ENCODE peak calls at places on chromosomes 4 and X, in eight cellular contexts. M is Jurkat, Clone E6-1; I is fibroblast of pulmonary artery; F is mesenchymal stem cell; P is NCI-H2029; C is C1 segment of cervical spinal cord; R is SW480; A is activated naive CD8-positive, alpha-beta T cell treated with anti-CD3 and anti-CD28 coated beads, Interleukin-2, amount 50 U/mL, for 24 hours. W is an unnamed sample.

GRCh38 chr4:173782660-173783059 is 252.6 kb upstream of the HAND2 start:
- DNase-seq in M (peak; percentile 11), I (no peak), F (no peak), P (no peak), C (no peak), R (no peak), A (no peak), W (no peak)

GRCh38 chr4:165580379-165580905 is 201.6 kb downstream of the CPE start:
- DNase-seq in M (no peak), I (peak; percentile 94), F (peak; percentile 90), P (no peak), C (no peak), R (no peak), A (no peak), W (no peak)

GRCh38 chr4:3781193-3781886 is 15.2 kb downstream of the ADRA2C start:
- DNase-seq in M (peak; percentile 28), I (no peak), F (no peak), P (no peak), C (no peak), R (peak; percentile 91), A (no peak), W (no peak)

GRCh38 chr4:163681208-163681821 is 186.8 kb downstream of the TMA16 start:
- DNase-seq in M (peak; percentile 55), I (peak; percentile 24), F (peak; percentile 30), P (peak; percentile 6), C (no peak), R (peak; percentile 25), A (no peak), W (no peak)

GRCh38 chrX:40086569-40087335 is 11.0 kb downstream of the BCOR start:
- DNase-seq in M (no peak), I (no peak), F (peak; percentile 74), P (no peak), C (peak; percentile 64), R (peak; percentile 55), A (no peak), W (no peak)

GRCh38 chr4:86895692-86896488 is 3.7 kb upstream of the C4orf36 start:
- DNase-seq in M (peak; percentile 42), I (peak; percentile 84), F (peak; percentile 78), P (peak; percentile 61), C (peak; percentile 17), R (peak; percentile 77), A (no peak), W (no peak)

GRCh38 chrX:46710425-46710824 is 48.5 kb downstream of the SLC9A7 start:
- DNase-seq in M (no peak), I (peak; percentile 37), F (peak; percentile 12), P (no peak), C (no peak), R (peak; percentile 51), A (no peak), W (no peak)

GRCh38 chrX:36859231-36859630 is 148.9 kb upstream of the FAM47C start:
- DNase-seq in M (no peak), I (no peak), F (no peak), P (no peak), C (no peak), R (no peak), A (no peak), W (no peak)

GRCh38 chrX:31423575-31424284 is 351.9 kb upstream of the FTHL17 start:
- DNase-seq in M (peak; percentile 24), I (peak; percentile 77), F (peak; percentile 78), P (no peak), C (no peak), R (peak; percentile 13), A (no peak), W (no peak)

GRCh38 chrX:99857455-99857854 is 552.6 kb downstream of the PCDH19 start:
- DNase-seq in M (peak; percentile 0), I (no peak), F (no peak), P (no peak), C (no peak), R (no peak), A (no peak), W (no peak)

GRCh38 chr4:148445071-148445902 is 3.1 kb upstream of the NR3C2 start:
- DNase-seq in M (no peak), I (no peak), F (no peak), P (peak; percentile 21), C (peak; percentile 29), R (no peak), A (peak; percentile 66), W (peak; percentile 73)

GRCh38 chr4:87461281-87461700 is 38.9 kb downstream of the NUDT9 start:
- DNase-seq in M (no peak), I (peak; percentile 22), F (no peak), P (no peak), C (no peak), R (no peak), A (no peak), W (no peak)

GRCh38 chrX:154021131-154021611 is 1.5 kb upstream of the IRAK1 start:
- DNase-seq in M (no peak), I (peak; percentile 62), F (peak; percentile 83), P (no peak), C (no peak), R (no peak), A (peak; percentile 35), W (no peak)

GRCh38 chr4:1172228-1172851 is at the start of gene SPON2:
- DNase-seq in M (no peak), I (peak; percentile 59), F (peak; percentile 89), P (no peak), C (no peak), R (no peak), A (no peak), W (no peak)

GRCh38 chrX:63686878-63687714 is 97.9 kb downstream of the ARHGEF9 start:
- DNase-seq in M (peak; percentile 8), I (peak; percentile 60), F (peak; percentile 57), P (peak; percentile 1), C (no peak), R (peak; percentile 46), A (no peak), W (no peak)

GRCh38 chr4:81919238-81919637 is 447.5 kb upstream of the RASGEF1B start:
- DNase-seq in M (peak; percentile 20), I (peak; percentile 6), F (no peak), P (no peak), C (no peak), R (peak; percentile 52), A (no peak), W (no peak)

GRCh38 chr4:146969126-146969525 is 23.5 kb upstream of the TTC29 start:
- DNase-seq in M (no peak), I (no peak), F (no peak), P (no peak), C (no peak), R (no peak), A (no peak), W (no peak)

GRCh38 chr4:98166025-98166730 is 22.9 kb upstream of the STPG2 start:
- DNase-seq in M (no peak), I (peak; percentile 8), F (no peak), P (no peak), C (no peak), R (no peak), A (no peak), W (no peak)

GRCh38 chr4:99918656-99919055 is 24.4 kb upstream of the LAMTOR3 start:
- DNase-seq in M (no peak), I (no peak), F (no peak), P (no peak), C (no peak), R (no peak), A (no peak), W (no peak)

GRCh38 chr4:152352645-152353116 is 183.2 kb downstream of the FBXW7 start:
- DNase-seq in M (peak; percentile 75), I (peak; percentile 98), F (peak; percentile 93), P (peak; percentile 92), C (peak; percentile 21), R (peak; percentile 19), A (peak; percentile 5), W (no peak)

GRCh38 chrX:94288325-94288724 is 614.3 kb downstream of the FAM133A start:
- DNase-seq in M (no peak), I (no peak), F (no peak), P (no peak), C (no peak), R (no peak), A (no peak), W (no peak)

GRCh38 chrX:32545100-32545499 is 666.2 kb downstream of the DMD start:
- DNase-seq in M (no peak), I (no peak), F (no peak), P (no peak), C (no peak), R (no peak), A (no peak), W (no peak)

GRCh38 chr4:142549248-142549647 is 296.9 kb downstream of the INPP4B start:
- DNase-seq in M (no peak), I (no peak), F (no peak), P (no peak), C (no peak), R (no peak), A (no peak), W (no peak)

GRCh38 chr4:104099141-104099540 is 379.4 kb upstream of the TACR3 start:
- DNase-seq in M (no peak), I (no peak), F (no peak), P (no peak), C (no peak), R (no peak), A (no peak), W (no peak)

GRCh38 chrX:109732319-109732779 is 708 bp downstream of the ACSL4 start:
- DNase-seq in M (peak; percentile 8), I (peak; percentile 60), F (peak; percentile 53), P (no peak), C (no peak), R (peak; percentile 56), A (peak; percentile 20), W (peak; percentile 4)

GRCh38 chr4:145523117-145523516 is 41.5 kb downstream of the SMAD1 start:
- DNase-seq in M (no peak), I (peak; percentile 15), F (no peak), P (no peak), C (no peak), R (no peak), A (no peak), W (no peak)

GRCh38 chr4:104123021-104123420 is 371.7 kb downstream of the CXXC4 start:
- DNase-seq in M (no peak), I (no peak), F (no peak), P (no peak), C (no peak), R (no peak), A (no peak), W (no peak)

GRCh38 chr4:148043990-148044645 is 312.2 kb downstream of the ARHGAP10 start:
- DNase-seq in M (no peak), I (no peak), F (no peak), P (no peak), C (no peak), R (no peak), A (no peak), W (no peak)

GRCh38 chrX:19389217-19389616 is 45.5 kb downstream of the PDHA1 start:
- DNase-seq in M (no peak), I (no peak), F (no peak), P (no peak), C (no peak), R (no peak), A (no peak), W (no peak)

GRCh38 chrX:80808854-80809493 is 703 bp downstream of the BRWD3 start:
- DNase-seq in M (peak; percentile 10), I (no peak), F (peak; percentile 28), P (peak; percentile 21), C (peak; percentile 37), R (peak; percentile 46), A (peak; percentile 27), W (peak; percentile 3)

GRCh38 chr4:33453436-33453835 is 2733.3 kb downstream of the PCDH7 start:
- DNase-seq in M (no peak), I (no peak), F (no peak), P (no peak), C (no peak), R (no peak), A (no peak), W (no peak)

GRCh38 chrX:115047715-115048114 is 30.3 kb upstream of the IL13RA2 start:
- DNase-seq in M (no peak), I (no peak), F (no peak), P (no peak), C (no peak), R (no peak), A (no peak), W (no peak)

GRCh38 chrX:24498181-24498580 is 33.1 kb downstream of the PDK3 start:
- DNase-seq in M (no peak), I (peak; percentile 16), F (no peak), P (no peak), C (no peak), R (peak; percentile 22), A (no peak), W (peak; percentile 1)

GRCh38 chr4:47856713-47857112 is 18.8 kb upstream of the CORIN start:
- DNase-seq in M (no peak), I (no peak), F (no peak), P (no peak), C (no peak), R (no peak), A (no peak), W (no peak)